ENCODE peak calls at places on chromosomes 1 and 21, in four cellular contexts. One of them, this sample, is unnamed.

GRCh38 chr1:226903819-226904710 is 33.6 kb downstream of the PSEN2 start:
- DNase-seq in astrocyte of the cerebellum: peak
- DNase-seq in M059J: peak
- DNase-seq in activated naive CD4-positive, alpha-beta T cell treated with anti-CD3 and anti-CD28 coated beads, Interleukin-2, amount 10 ng/mL, durations not matched to agents 7 days and 5 days: no peak
- DNase-seq in this sample: no peak

GRCh38 chr1:55965981-55966461 is 613.3 kb downstream of the PLPP3 start:
- DNase-seq in astrocyte of the cerebellum: peak
- DNase-seq in M059J: peak
- DNase-seq in activated naive CD4-positive, alpha-beta T cell treated with anti-CD3 and anti-CD28 coated beads, Interleukin-2, amount 10 ng/mL, durations not matched to agents 7 days and 5 days: no peak
- DNase-seq in this sample: peak

GRCh38 chr1:54581621-54582035 is 33.6 kb downstream of the ACOT11 start:
- DNase-seq in astrocyte of the cerebellum: peak
- DNase-seq in M059J: peak
- DNase-seq in activated naive CD4-positive, alpha-beta T cell treated with anti-CD3 and anti-CD28 coated beads, Interleukin-2, amount 10 ng/mL, durations not matched to agents 7 days and 5 days: no peak
- DNase-seq in this sample: peak

GRCh38 chr1:76668046-76668445 is 199.2 kb upstream of the ST6GALNAC5 start:
- DNase-seq in astrocyte of the cerebellum: no peak
- DNase-seq in M059J: peak
- DNase-seq in activated naive CD4-positive, alpha-beta T cell treated with anti-CD3 and anti-CD28 coated beads, Interleukin-2, amount 10 ng/mL, durations not matched to agents 7 days and 5 days: no peak
- DNase-seq in this sample: peak

GRCh38 chr1:41379741-41380130 is 18.5 kb downstream of the FOXO6 start:
- DNase-seq in astrocyte of the cerebellum: no peak
- DNase-seq in M059J: no peak
- DNase-seq in activated naive CD4-positive, alpha-beta T cell treated with anti-CD3 and anti-CD28 coated beads, Interleukin-2, amount 10 ng/mL, durations not matched to agents 7 days and 5 days: no peak
- DNase-seq in this sample: no peak

GRCh38 chr1:172144445-172145060 is 275.9 kb upstream of the C1orf105 start:
- DNase-seq in astrocyte of the cerebellum: no peak
- DNase-seq in M059J: no peak
- DNase-seq in activated naive CD4-positive, alpha-beta T cell treated with anti-CD3 and anti-CD28 coated beads, Interleukin-2, amount 10 ng/mL, durations not matched to agents 7 days and 5 days: no peak
- DNase-seq in this sample: no peak

GRCh38 chr1:9075023-9075422 is 5.6 kb upstream of the SLC2A5 start:
- DNase-seq in astrocyte of the cerebellum: no peak
- DNase-seq in M059J: peak
- DNase-seq in activated naive CD4-positive, alpha-beta T cell treated with anti-CD3 and anti-CD28 coated beads, Interleukin-2, amount 10 ng/mL, durations not matched to agents 7 days and 5 days: no peak
- DNase-seq in this sample: no peak

GRCh38 chr1:55038552-55038838 is 853 bp upstream of the PCSK9 start:
- DNase-seq in astrocyte of the cerebellum: no peak
- DNase-seq in M059J: no peak
- DNase-seq in activated naive CD4-positive, alpha-beta T cell treated with anti-CD3 and anti-CD28 coated beads, Interleukin-2, amount 10 ng/mL, durations not matched to agents 7 days and 5 days: no peak
- DNase-seq in this sample: no peak

GRCh38 chr1:29490204-29490934 is 254.0 kb downstream of the PTPRU start:
- DNase-seq in astrocyte of the cerebellum: no peak
- DNase-seq in M059J: no peak
- DNase-seq in activated naive CD4-positive, alpha-beta T cell treated with anti-CD3 and anti-CD28 coated beads, Interleukin-2, amount 10 ng/mL, durations not matched to agents 7 days and 5 days: no peak
- DNase-seq in this sample: no peak

GRCh38 chr1:36350659-36351171 is 27.3 kb upstream of the EVA1B start:
- DNase-seq in astrocyte of the cerebellum: peak
- DNase-seq in M059J: peak
- DNase-seq in activated naive CD4-positive, alpha-beta T cell treated with anti-CD3 and anti-CD28 coated beads, Interleukin-2, amount 10 ng/mL, durations not matched to agents 7 days and 5 days: peak
- DNase-seq in this sample: peak

GRCh38 chr1:109873278-109874175 is 37.1 kb upstream of the CSF1 start:
- DNase-seq in astrocyte of the cerebellum: peak
- DNase-seq in M059J: peak
- DNase-seq in activated naive CD4-positive, alpha-beta T cell treated with anti-CD3 and anti-CD28 coated beads, Interleukin-2, amount 10 ng/mL, durations not matched to agents 7 days and 5 days: no peak
- DNase-seq in this sample: peak

GRCh38 chr1:84428220-84428619 is 29.9 kb downstream of the DNASE2B start:
- DNase-seq in astrocyte of the cerebellum: no peak
- DNase-seq in M059J: no peak
- DNase-seq in activated naive CD4-positive, alpha-beta T cell treated with anti-CD3 and anti-CD28 coated beads, Interleukin-2, amount 10 ng/mL, durations not matched to agents 7 days and 5 days: no peak
- DNase-seq in this sample: no peak

GRCh38 chr1:92831368-92831761 is 475 bp upstream of the RPL5 start:
- DNase-seq in astrocyte of the cerebellum: no peak
- DNase-seq in M059J: no peak
- DNase-seq in activated naive CD4-positive, alpha-beta T cell treated with anti-CD3 and anti-CD28 coated beads, Interleukin-2, amount 10 ng/mL, durations not matched to agents 7 days and 5 days: no peak
- DNase-seq in this sample: no peak

GRCh38 chr1:28887835-28888682 is 26.3 kb upstream of the EPB41 start:
- DNase-seq in astrocyte of the cerebellum: no peak
- DNase-seq in M059J: no peak
- DNase-seq in activated naive CD4-positive, alpha-beta T cell treated with anti-CD3 and anti-CD28 coated beads, Interleukin-2, amount 10 ng/mL, durations not matched to agents 7 days and 5 days: no peak
- DNase-seq in this sample: no peak

GRCh38 chr21:38993561-38993960 is 187.8 kb downstream of the ETS2 start:
- DNase-seq in astrocyte of the cerebellum: peak
- DNase-seq in M059J: peak
- DNase-seq in activated naive CD4-positive, alpha-beta T cell treated with anti-CD3 and anti-CD28 coated beads, Interleukin-2, amount 10 ng/mL, durations not matched to agents 7 days and 5 days: no peak
- DNase-seq in this sample: peak

GRCh38 chr21:14080764-14081096 is 130.0 kb downstream of the LIPI start:
- DNase-seq in astrocyte of the cerebellum: no peak
- DNase-seq in M059J: no peak
- DNase-seq in activated naive CD4-positive, alpha-beta T cell treated with anti-CD3 and anti-CD28 coated beads, Interleukin-2, amount 10 ng/mL, durations not matched to agents 7 days and 5 days: no peak
- DNase-seq in this sample: no peak

GRCh38 chr1:147169171-147169570 is 3.1 kb downstream of the PRKAB2 start:
- DNase-seq in astrocyte of the cerebellum: no peak
- DNase-seq in M059J: no peak
- DNase-seq in activated naive CD4-positive, alpha-beta T cell treated with anti-CD3 and anti-CD28 coated beads, Interleukin-2, amount 10 ng/mL, durations not matched to agents 7 days and 5 days: no peak
- DNase-seq in this sample: no peak

GRCh38 chr1:94986783-94987182 is 59.9 kb upstream of the CNN3 start:
- DNase-seq in astrocyte of the cerebellum: no peak
- DNase-seq in M059J: peak
- DNase-seq in activated naive CD4-positive, alpha-beta T cell treated with anti-CD3 and anti-CD28 coated beads, Interleukin-2, amount 10 ng/mL, durations not matched to agents 7 days and 5 days: no peak
- DNase-seq in this sample: peak

GRCh38 chr1:197917813-197918646 is 858 bp downstream of the LHX9 start:
- DNase-seq in astrocyte of the cerebellum: no peak
- DNase-seq in M059J: peak
- DNase-seq in activated naive CD4-positive, alpha-beta T cell treated with anti-CD3 and anti-CD28 coated beads, Interleukin-2, amount 10 ng/mL, durations not matched to agents 7 days and 5 days: no peak
- DNase-seq in this sample: no peak

GRCh38 chr1:57860931-57861600 is 437.2 kb upstream of the DAB1 start:
- DNase-seq in astrocyte of the cerebellum: no peak
- DNase-seq in M059J: no peak
- DNase-seq in activated naive CD4-positive, alpha-beta T cell treated with anti-CD3 and anti-CD28 coated beads, Interleukin-2, amount 10 ng/mL, durations not matched to agents 7 days and 5 days: no peak
- DNase-seq in this sample: no peak

GRCh38 chr1:205774277-205775014 is 836 bp downstream of the RAB29 start:
- DNase-seq in astrocyte of the cerebellum: no peak
- DNase-seq in M059J: no peak
- DNase-seq in activated naive CD4-positive, alpha-beta T cell treated with anti-CD3 and anti-CD28 coated beads, Interleukin-2, amount 10 ng/mL, durations not matched to agents 7 days and 5 days: peak
- DNase-seq in this sample: no peak

GRCh38 chr1:231694081-231694443 is 67.5 kb downstream of the DISC1 start:
- DNase-seq in astrocyte of the cerebellum: no peak
- DNase-seq in M059J: no peak
- DNase-seq in activated naive CD4-positive, alpha-beta T cell treated with anti-CD3 and anti-CD28 coated beads, Interleukin-2, amount 10 ng/mL, durations not matched to agents 7 days and 5 days: no peak
- DNase-seq in this sample: no peak

GRCh38 chr21:45003331-45004058 is 63.7 kb downstream of the SLX9 start:
- DNase-seq in astrocyte of the cerebellum: no peak
- DNase-seq in M059J: no peak
- DNase-seq in activated naive CD4-positive, alpha-beta T cell treated with anti-CD3 and anti-CD28 coated beads, Interleukin-2, amount 10 ng/mL, durations not matched to agents 7 days and 5 days: no peak
- DNase-seq in this sample: no peak

GRCh38 chr1:179083031-179083345 is 1.1 kb downstream of the TOR3A start:
- DNase-seq in astrocyte of the cerebellum: no peak
- DNase-seq in M059J: peak
- DNase-seq in activated naive CD4-positive, alpha-beta T cell treated with anti-CD3 and anti-CD28 coated beads, Interleukin-2, amount 10 ng/mL, durations not matched to agents 7 days and 5 days: no peak
- DNase-seq in this sample: peak

GRCh38 chr1:99850458-99850974 is 355 bp downstream of the AGL start:
- DNase-seq in astrocyte of the cerebellum: no peak
- DNase-seq in M059J: no peak
- DNase-seq in activated naive CD4-positive, alpha-beta T cell treated with anti-CD3 and anti-CD28 coated beads, Interleukin-2, amount 10 ng/mL, durations not matched to agents 7 days and 5 days: no peak
- DNase-seq in this sample: no peak